ENCODE peak calls at places on chromosome 17, in four cellular contexts. X is cortex of kidney, D is left colon, N is NCI-H1105. J is an unnamed sample.

GRCh38 chr17:79205688-79206205 is 131.1 kb downstream of the ENGASE start:
- DNase-seq in X (no peak), D (no peak), N (no peak), J (no peak)

GRCh38 chr17:17951524-17951923 is 20.7 kb downstream of the TOM1L2 start:
- DNase-seq in N (no peak), D (no peak), X (no peak), J (no peak)

GRCh38 chr17:43094129-43094834 is 30.9 kb downstream of the BRCA1 start:
- DNase-seq in N (no peak), X (no peak), D (no peak), J (no peak)

GRCh38 chr17:35849469-35850348 is 19.0 kb downstream of the HEATR9 start:
- DNase-seq in X (no peak), D (no peak), N (peak), J (no peak)

GRCh38 chr17:18182190-18182977 is 1.2 kb upstream of the ALKBH5 start:
- DNase-seq in X (no peak), D (peak), N (no peak), J (no peak)

GRCh38 chr17:79811036-79811887 is 14.4 kb upstream of the CBX8 start:
- DNase-seq in D (no peak), N (peak), X (no peak), J (no peak)

GRCh38 chr17:82019905-82020873 is 2.5 kb downstream of the CENPX start:
- DNase-seq in D (peak), N (peak), X (no peak), J (no peak)

GRCh38 chr17:80169784-80170500 is at the start of gene CARD14:
- DNase-seq in D (no peak), X (no peak), N (no peak), J (no peak)